ENCODE peak calls at places on chromosome 21, in six cellular contexts. One of them, this sample, is unnamed.

GRCh38 chr21:39633770-39634181 is 21.0 kb downstream of the B3GALT5 start:
- DNase-seq in lung: no peak
- DNase-seq in cardiac fibroblast: peak
- DNase-seq in AG04449: peak
- DNase-seq in GM06990: no peak
- DNase-seq in heart left ventricle: no peak
- DNase-seq in this sample: no peak

GRCh38 chr21:38777521-38777920 is 28.2 kb upstream of the ETS2 start:
- DNase-seq in AG04449: no peak
- DNase-seq in cardiac fibroblast: no peak
- DNase-seq in heart left ventricle: no peak
- DNase-seq in GM06990: no peak
- DNase-seq in lung: no peak
- DNase-seq in this sample: no peak

GRCh38 chr21:26185021-26185420 is 14.5 kb upstream of the APP start:
- DNase-seq in lung: no peak
- DNase-seq in heart left ventricle: no peak
- DNase-seq in cardiac fibroblast: no peak
- DNase-seq in AG04449: no peak
- DNase-seq in GM06990: no peak
- DNase-seq in this sample: no peak

GRCh38 chr21:40300300-40300699 is 433.1 kb downstream of the PCP4 start:
- DNase-seq in lung: no peak
- DNase-seq in AG04449: no peak
- DNase-seq in GM06990: no peak
- DNase-seq in cardiac fibroblast: no peak
- DNase-seq in heart left ventricle: no peak
- DNase-seq in this sample: no peak

GRCh38 chr21:36282568-36283230 is 37.3 kb upstream of the MORC3 start:
- DNase-seq in GM06990: no peak
- DNase-seq in lung: no peak
- DNase-seq in cardiac fibroblast: peak
- DNase-seq in heart left ventricle: no peak
- DNase-seq in AG04449: no peak
- DNase-seq in this sample: no peak

GRCh38 chr21:41622831-41623548 is 115.0 kb upstream of the TMPRSS2 start:
- DNase-seq in cardiac fibroblast: peak
- DNase-seq in AG04449: no peak
- DNase-seq in heart left ventricle: no peak
- DNase-seq in lung: no peak
- DNase-seq in GM06990: no peak
- DNase-seq in this sample: no peak

GRCh38 chr21:30194701-30195299 is 21.1 kb downstream of the CLDN8 start:
- DNase-seq in cardiac fibroblast: peak
- DNase-seq in GM06990: no peak
- DNase-seq in lung: no peak
- DNase-seq in AG04449: no peak
- DNase-seq in heart left ventricle: no peak
- DNase-seq in this sample: no peak

GRCh38 chr21:45550552-45551210 is 8.4 kb upstream of the SLC19A1 start:
- DNase-seq in AG04449: no peak
- DNase-seq in GM06990: peak
- DNase-seq in cardiac fibroblast: no peak
- DNase-seq in heart left ventricle: no peak
- DNase-seq in lung: no peak
- DNase-seq in this sample: no peak

GRCh38 chr21:45620201-45620600 is 23.3 kb upstream of the PCBP3 start:
- DNase-seq in GM06990: no peak
- DNase-seq in cardiac fibroblast: no peak
- DNase-seq in lung: no peak
- DNase-seq in AG04449: no peak
- DNase-seq in heart left ventricle: no peak
- DNase-seq in this sample: no peak

DNA sequence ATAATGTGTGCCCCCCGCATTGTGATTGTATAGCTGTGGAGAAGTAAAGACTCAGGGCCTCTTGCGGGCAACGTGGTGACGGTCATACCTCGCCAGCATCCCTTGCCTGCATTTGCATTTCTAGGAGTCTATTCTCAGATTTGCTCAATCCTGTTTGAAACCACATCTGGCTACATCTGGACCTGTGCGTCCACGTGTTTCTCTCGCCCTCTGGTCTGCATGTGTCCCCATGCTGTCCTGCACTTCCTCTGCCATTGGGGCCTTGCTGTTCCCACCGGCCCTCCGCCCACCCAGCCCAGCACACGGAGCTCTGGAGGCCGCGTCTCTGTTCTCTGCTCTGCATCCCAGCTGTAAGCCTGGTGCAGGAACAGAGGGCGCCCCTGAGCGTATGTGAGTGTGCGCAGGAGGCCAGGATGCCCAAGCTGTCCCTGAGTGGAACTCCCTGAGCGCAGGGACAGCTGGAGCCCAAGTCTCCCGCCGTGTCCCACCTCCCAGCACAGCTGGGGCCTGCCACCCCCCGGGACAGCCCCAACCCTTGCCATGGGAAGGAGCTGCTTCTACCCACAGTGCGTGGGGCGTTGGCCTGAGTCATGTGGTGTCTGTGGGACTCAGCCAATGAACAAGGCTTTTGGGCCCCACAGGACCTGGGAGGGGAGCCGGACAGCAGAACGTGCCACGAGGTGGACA is 1.6 kb downstream of the KRTAP10-2 start:
- DNase-seq in GM06990: no peak
- DNase-seq in AG04449: no peak
- DNase-seq in cardiac fibroblast: no peak
- DNase-seq in lung: peak
- DNase-seq in heart left ventricle: no peak
- DNase-seq in this sample: no peak
- TF ChIP-seq CTCF in GM06990: no peak
- TF ChIP-seq CTCF in AG04449: no peak
- TF ChIP-seq CTCF in cardiac fibroblast: no peak
- TF ChIP-seq CTCF in lung: no peak
- TF ChIP-seq CTCF in heart left ventricle: no peak
- TF ChIP-seq CTCF in this sample: no peak

GRCh38 chr21:37460196-37460595 is 93.6 kb downstream of the DYRK1A start:
- DNase-seq in GM06990: no peak
- DNase-seq in cardiac fibroblast: no peak
- DNase-seq in AG04449: no peak
- DNase-seq in heart left ventricle: no peak
- DNase-seq in lung: no peak
- DNase-seq in this sample: no peak
- TF ChIP-seq CTCF in GM06990: peak
- TF ChIP-seq CTCF in cardiac fibroblast: peak
- TF ChIP-seq CTCF in AG04449: no peak
- TF ChIP-seq CTCF in heart left ventricle: no peak
- TF ChIP-seq CTCF in lung: no peak
- TF ChIP-seq CTCF in this sample: peak

DNA sequence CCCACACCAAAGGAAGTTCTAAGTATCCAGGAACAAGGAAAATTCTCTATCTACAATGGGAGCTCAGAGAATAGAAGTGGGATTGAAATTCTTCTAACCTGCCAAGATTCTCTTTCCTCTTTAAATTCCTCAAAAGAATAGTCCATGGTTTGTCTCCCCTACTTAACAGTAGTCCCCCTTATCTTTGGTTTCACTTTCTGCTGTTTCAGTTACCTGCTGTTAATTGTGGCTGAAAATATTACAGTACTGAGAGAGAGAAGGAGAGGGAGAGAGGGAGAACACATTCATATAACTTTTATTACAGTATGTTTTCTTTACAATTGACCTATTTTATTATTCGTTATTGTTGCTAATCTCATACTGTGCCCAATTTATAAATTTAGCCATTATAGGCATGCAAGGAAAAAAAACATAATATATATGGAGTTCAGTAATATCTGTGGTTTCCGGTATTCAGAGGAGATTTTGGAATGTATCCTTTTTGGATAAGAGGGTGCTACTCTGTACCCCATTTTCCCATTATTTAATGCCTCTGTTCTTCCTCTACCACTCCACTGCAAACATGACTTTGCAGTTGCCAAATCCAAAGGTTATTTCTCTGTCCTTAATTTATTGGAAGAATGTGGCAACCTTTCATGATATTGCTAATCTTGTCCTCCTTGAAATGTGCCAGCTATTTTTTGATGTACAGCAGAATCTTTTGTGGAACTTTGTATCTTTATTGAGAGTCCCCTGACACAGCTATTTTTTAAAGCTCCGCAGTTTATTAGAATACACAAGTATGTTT is 68.0 kb downstream of the USP25 start:
- DNase-seq in heart left ventricle: no peak
- DNase-seq in cardiac fibroblast: no peak
- DNase-seq in GM06990: no peak
- DNase-seq in AG04449: no peak
- DNase-seq in lung: no peak
- DNase-seq in this sample: no peak
- TF ChIP-seq CTCF in heart left ventricle: no peak
- TF ChIP-seq CTCF in cardiac fibroblast: no peak
- TF ChIP-seq CTCF in GM06990: no peak
- TF ChIP-seq CTCF in AG04449: no peak
- TF ChIP-seq CTCF in lung: no peak
- TF ChIP-seq CTCF in this sample: no peak

DNA sequence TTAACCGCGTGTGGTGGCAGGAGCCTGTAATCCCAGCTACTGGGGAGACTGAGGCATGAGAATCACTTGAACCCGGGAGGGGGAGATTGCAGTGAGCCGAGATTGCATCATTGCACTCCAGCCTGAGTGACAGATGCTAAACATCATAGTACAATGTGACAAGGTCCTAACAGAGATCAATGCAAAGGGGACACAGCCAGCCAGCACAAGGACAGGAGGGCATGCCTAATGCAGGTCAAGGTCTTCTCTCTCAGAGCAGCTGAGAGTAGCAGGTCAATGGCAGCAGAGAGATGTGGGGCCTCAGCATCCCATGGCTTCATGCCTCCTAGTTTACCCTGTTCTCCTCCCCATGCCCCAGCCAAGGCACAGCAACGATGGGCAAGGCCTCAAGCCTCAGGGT is 3.0 kb upstream of the SMIM11 start:
- DNase-seq in cardiac fibroblast: no peak
- DNase-seq in heart left ventricle: no peak
- DNase-seq in lung: peak
- DNase-seq in AG04449: no peak
- DNase-seq in GM06990: no peak
- DNase-seq in this sample: peak
- TF ChIP-seq CTCF in cardiac fibroblast: no peak
- TF ChIP-seq CTCF in heart left ventricle: no peak
- TF ChIP-seq CTCF in lung: no peak
- TF ChIP-seq CTCF in AG04449: no peak
- TF ChIP-seq CTCF in GM06990: no peak
- TF ChIP-seq CTCF in this sample: no peak

GRCh38 chr21:28338906-28339305 is 653.8 kb downstream of the LTN1 start:
- DNase-seq in heart left ventricle: peak
- DNase-seq in AG04449: no peak
- DNase-seq in cardiac fibroblast: no peak
- DNase-seq in GM06990: no peak
- DNase-seq in lung: no peak
- DNase-seq in this sample: no peak

GRCh38 chr21:28333455-28334108 is 659.1 kb downstream of the LTN1 start:
- DNase-seq in AG04449: no peak
- DNase-seq in cardiac fibroblast: peak
- DNase-seq in lung: no peak
- DNase-seq in GM06990: no peak
- DNase-seq in heart left ventricle: no peak
- DNase-seq in this sample: no peak

GRCh38 chr21:28337319-28337718 is 655.4 kb downstream of the LTN1 start:
- DNase-seq in lung: no peak
- DNase-seq in heart left ventricle: no peak
- DNase-seq in AG04449: no peak
- DNase-seq in GM06990: no peak
- DNase-seq in cardiac fibroblast: peak
- DNase-seq in this sample: no peak

GRCh38 chr21:28334407-28334806 is 658.3 kb downstream of the LTN1 start:
- DNase-seq in AG04449: no peak
- DNase-seq in cardiac fibroblast: no peak
- DNase-seq in heart left ventricle: no peak
- DNase-seq in GM06990: peak
- DNase-seq in lung: no peak
- DNase-seq in this sample: no peak

DNA sequence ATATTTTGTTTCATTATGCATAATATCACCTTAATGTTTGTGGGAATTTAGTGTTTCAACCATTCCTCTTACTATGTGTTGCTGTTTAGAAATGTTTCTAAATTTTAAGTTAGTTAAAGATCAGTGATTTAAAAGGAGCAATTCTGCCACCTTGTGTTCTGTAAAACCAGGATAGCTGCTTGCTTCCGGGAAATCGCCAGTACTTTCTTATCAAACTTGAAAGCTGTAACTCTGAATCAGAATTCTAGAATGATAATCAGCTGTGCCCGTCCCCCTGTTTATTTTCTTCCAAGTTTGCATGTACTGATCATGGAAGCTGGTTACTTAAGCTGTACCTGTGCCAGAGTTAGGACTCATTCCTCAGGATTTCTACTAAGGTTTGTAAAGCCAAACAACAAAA is 656.4 kb downstream of the LTN1 start:
- DNase-seq in GM06990: no peak
- DNase-seq in cardiac fibroblast: peak
- DNase-seq in AG04449: peak
- DNase-seq in lung: no peak
- DNase-seq in heart left ventricle: peak
- DNase-seq in this sample: no peak
- TF ChIP-seq CTCF in GM06990: no peak
- TF ChIP-seq CTCF in cardiac fibroblast: peak
- TF ChIP-seq CTCF in AG04449: no peak
- TF ChIP-seq CTCF in lung: no peak
- TF ChIP-seq CTCF in heart left ventricle: peak
- TF ChIP-seq CTCF in this sample: peak

This sample was measured in osteocyte.